ENCODE peak calls at places on chromosomes 12 and 14, in four cellular contexts. S is K562, U is H1, N is HepG2. H is an unnamed sample.

GRCh38 chr14:54816450-54816849 is 86.2 kb downstream of the GCH1 start:
- DNase-seq in N (no peak), U (no peak), S (no peak), H (no peak)

GRCh38 chr12:94678396-94678795 is 28.0 kb upstream of the TMCC3 start:
- DNase-seq in U (no peak), N (no peak), S (no peak), H (no peak)

GRCh38 chr12:65882504-65882903 is 58.2 kb downstream of the HMGA2 start:
- DNase-seq in U (no peak), N (no peak), S (no peak), H (no peak)

GRCh38 chr14:100417466-100417865 is 94.3 kb downstream of the SLC25A47 start:
- DNase-seq in U (peak), S (peak), N (peak), H (no peak)

GRCh38 chr12:99810718-99811593 is 163.4 kb downstream of the GARIN6 start:
- DNase-seq in U (no peak), S (no peak), N (peak), H (no peak)

GRCh38 chr12:132330549-132330881 is 1.1 kb upstream of the GALNT9 start:
- DNase-seq in U (no peak), N (no peak), S (no peak), H (no peak)

GRCh38 chr12:56551070-56551469 is 29.4 kb downstream of the RBMS2 start:
- DNase-seq in N (no peak), S (no peak), U (no peak), H (no peak)

GRCh38 chr12:130497331-130497730 is 159.6 kb downstream of the PIWIL1 start:
- DNase-seq in S (no peak), N (no peak), U (no peak), H (no peak)

GRCh38 chr14:86311151-86311550 is 781.2 kb downstream of the FLRT2 start:
- DNase-seq in S (no peak), U (no peak), N (no peak), H (no peak)

GRCh38 chr12:34595749-34596733 is 573.7 kb downstream of the ALG10 start:
- DNase-seq in S (peak), N (no peak), U (no peak), H (no peak)

GRCh38 chr12:4447151-4447550 is 1.5 kb upstream of the FGF6 start:
- DNase-seq in U (peak), S (no peak), N (no peak), H (no peak)

GRCh38 chr12:64633940-64634337 is 23.6 kb downstream of the RASSF3 start:
- DNase-seq in U (no peak), N (peak), S (no peak), H (no peak)

GRCh38 chr12:63941879-63942278 is 97.4 kb downstream of the SRGAP1 start:
- DNase-seq in N (no peak), S (no peak), U (no peak), H (no peak)

GRCh38 chr14:105742531-105742848 is 216.1 kb downstream of the TMEM121 start:
- DNase-seq in U (no peak), N (no peak), S (no peak), H (no peak)
- TF ChIP-seq CBX5 in U (no peak), N (no peak), S (no peak), H (no peak)

GRCh38 chr14:31660728-31661127 is 99.5 kb downstream of the NUBPL start:
- DNase-seq in S (no peak), U (no peak), N (no peak), H (no peak)
- TF ChIP-seq CBX5 in S (no peak), U (no peak), N (no peak), H (no peak)

GRCh38 chr14:24416932-24417619 is 12.4 kb downstream of the CBLN3 start:
- DNase-seq in U (no peak), S (no peak), N (no peak), H (no peak)

GRCh38 chr14:24417832-24418491 is 11.5 kb downstream of the CBLN3 start:
- DNase-seq in S (no peak), U (no peak), N (no peak), H (no peak)

GRCh38 chr14:24415421-24416253 is 13.8 kb downstream of the CBLN3 start:
- DNase-seq in S (no peak), N (no peak), U (no peak), H (no peak)

GRCh38 chr14:24416254-24416931 is 13.1 kb downstream of the CBLN3 start:
- DNase-seq in U (no peak), S (peak), N (no peak), H (no peak)

DNA sequence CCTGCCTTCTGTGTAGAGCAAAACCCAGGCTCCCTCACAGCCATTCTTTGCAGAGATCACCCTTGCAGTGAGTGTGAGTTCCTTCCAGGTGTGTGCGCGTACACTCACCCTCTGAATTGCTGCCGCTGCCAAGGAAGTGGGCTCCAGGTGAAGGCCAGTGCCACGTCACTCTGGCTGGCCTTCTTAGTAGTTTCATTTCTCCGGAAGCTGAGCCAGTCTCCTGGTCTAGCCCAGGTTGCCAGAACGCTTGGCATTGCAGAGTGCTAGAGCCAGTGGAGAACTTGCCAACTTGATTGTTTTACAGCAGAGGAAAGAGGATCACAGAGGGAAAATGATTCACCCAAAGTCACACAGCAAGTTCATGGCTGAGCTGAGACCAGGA is 11.0 kb downstream of the CBLN3 start:
- DNase-seq in S (no peak), U (no peak), N (no peak), H (no peak)
- TF ChIP-seq CBX5 in S (no peak), U (no peak), N (no peak), H (no peak)

DNA sequence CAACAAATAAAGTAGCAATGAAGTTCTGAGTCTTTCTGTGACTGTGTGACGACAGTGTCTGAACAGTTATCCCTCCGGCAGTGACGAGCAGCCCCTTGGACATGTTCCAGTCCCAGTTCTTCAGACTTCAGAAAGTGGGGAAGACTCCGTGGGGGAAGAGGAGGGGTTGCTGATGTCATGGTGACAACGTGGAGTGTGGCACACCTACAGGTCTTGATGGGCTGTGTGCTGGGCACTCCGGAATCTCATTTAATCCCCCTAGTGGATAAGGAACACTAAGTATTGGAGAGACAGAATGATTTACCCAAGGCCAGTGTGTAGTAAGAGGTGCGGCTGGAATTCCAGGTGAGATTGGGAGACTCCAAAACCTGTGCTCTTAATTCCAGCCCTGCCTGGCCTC is 280.2 kb downstream of the CACNA1C start:
- DNase-seq in N (no peak), S (no peak), U (no peak), H (no peak)
- TF ChIP-seq CBX5 in N (no peak), S (no peak), U (no peak), H (no peak)